ENCODE peak calls at places on chromosomes 2 and 18, in ten cellular contexts. P is A673; F is tibial nerve; C is mucosa of descending colon; M is colonic mucosa; V is Panc1; N is RWPE2; B is CD8-positive, alpha-beta memory T cell; E is IMR-90; W is pancreas. S is an unnamed sample.
A peak's percentile ranks its signal among the peaks of the same experiment; 100 is the strongest.

GRCh38 chr2:143802242-143802641 is 673.0 kb downstream of the ARHGAP15 start:
- DNase-seq in B (no peak), W (no peak), V (no peak), E (peak; percentile 90), M (no peak), C (no peak), P (no peak), N (no peak), F (no peak), S (peak; percentile 52)

GRCh38 chr18:41490861-41491260 is 464.2 kb upstream of the PIK3C3 start:
- DNase-seq in P (no peak), C (no peak), F (no peak), V (no peak), W (no peak), M (no peak), E (no peak), N (no peak), B (no peak), S (no peak)

GRCh38 chr2:43225093-43225787 is 1.2 kb downstream of the ZFP36L2 start:
- DNase-seq in P (peak; percentile 48), M (peak; percentile 51), E (peak; percentile 64), V (no peak), W (peak; percentile 89), C (peak; percentile 75), F (peak; percentile 50), N (peak; percentile 66), B (peak; percentile 50), S (peak; percentile 68)

GRCh38 chr2:169069341-169069740 is at the start of gene DHRS9:
- DNase-seq in N (no peak), F (no peak), M (peak; percentile 54), P (peak; percentile 12), C (peak; percentile 44), W (no peak), V (peak; percentile 79), E (peak; percentile 7), B (no peak), S (peak; percentile 94)

GRCh38 chr18:31102020-31102684 is at the start of gene DSC2:
- DNase-seq in N (peak; percentile 72), F (no peak), P (no peak), W (peak; percentile 84), B (no peak), M (peak; percentile 88), E (no peak), V (no peak), C (peak; percentile 91), S (peak; percentile 78)

GRCh38 chr2:74876081-74876886 is 42.4 kb downstream of the HK2 start:
- DNase-seq in B (peak; percentile 8), C (no peak), F (peak; percentile 55), M (peak; percentile 54), V (no peak), E (peak; percentile 46), N (no peak), W (no peak), P (peak; percentile 71), S (no peak)

GRCh38 chr2:68556384-68556783 is 87.0 kb upstream of the PROKR1 start:
- DNase-seq in B (no peak), N (no peak), C (no peak), M (no peak), F (no peak), P (no peak), E (peak; percentile 77), V (no peak), W (no peak), S (peak; percentile 77)

GRCh38 chr2:58434692-58435091 is 193.6 kb upstream of the FANCL start:
- DNase-seq in F (no peak), W (no peak), N (no peak), B (no peak), V (no peak), P (no peak), E (no peak), M (no peak), C (no peak), S (no peak)

DNA sequence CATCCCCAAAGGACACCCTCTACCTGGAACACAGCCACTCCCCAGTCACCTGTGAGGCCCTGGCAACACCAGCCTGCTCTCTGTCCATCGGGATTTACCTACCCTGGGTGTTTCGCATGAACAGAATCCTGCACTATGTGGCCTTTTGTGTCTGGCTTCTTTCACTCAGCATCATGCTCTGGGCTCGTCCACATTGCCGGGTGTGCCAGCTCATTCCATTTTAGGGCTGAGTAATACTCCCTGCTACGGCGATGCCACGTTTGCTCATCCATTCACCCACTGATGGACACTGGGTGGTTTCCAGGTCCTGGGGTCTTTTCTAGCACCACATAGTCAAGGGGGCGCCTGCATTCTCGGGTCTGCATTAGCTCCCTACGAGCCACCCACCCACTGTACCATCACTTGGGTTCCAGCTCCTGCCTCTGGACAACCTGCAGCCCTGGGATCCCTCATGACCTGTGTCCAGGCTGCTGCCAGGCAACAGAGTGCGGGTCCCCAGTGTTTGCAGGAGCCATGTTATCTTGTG is 22.0 kb downstream of the KCNF1 start:
- DNase-seq in C (no peak), M (no peak), V (no peak), W (no peak), B (no peak), E (no peak), N (no peak), P (no peak), F (no peak), S (peak; percentile 13)
- H3K4me3 ChIP-seq in C (no peak overlapping the region), M (no peak overlapping the region), V (no peak overlapping the region), W (no peak overlapping the region), B (no peak overlapping the region), E (no peak overlapping the region), N (no peak overlapping the region), P (no peak overlapping the region), F (no peak overlapping the region), S (no peak overlapping the region)

GRCh38 chr2:174172802-174173355 is 75.5 kb downstream of the OLA1 start:
- DNase-seq in N (no peak), P (no peak), V (no peak), B (no peak), E (no peak), W (no peak), F (no peak), C (no peak), M (no peak), S (no peak)
- H3K9me3 ChIP-seq in N (peaks cover 15% of the 10 kb centered on the region), P (peaks cover 48% of the 10 kb centered on the region), V (peaks cover 19% of the 10 kb centered on the region), B (peaks cover 5% of the 10 kb centered on the region), E (peaks cover 8% of the 10 kb centered on the region), W (no peaks in the 10 kb centered on the region), F (no peaks in the 10 kb centered on the region), C (peaks cover 30% of the 10 kb centered on the region), M (no peaks in the 10 kb centered on the region), S (no peaks in the 10 kb centered on the region)

GRCh38 chr18:47618758-47619157 is 311.7 kb downstream of the SMAD2 start:
- DNase-seq in M (no peak), V (no peak), B (no peak), E (no peak), F (no peak), N (no peak), C (no peak), W (no peak), P (no peak), S (no peak)
- H3K4me1 ChIP-seq in M (no peaks in the 10 kb centered on the region), V (no peaks in the 10 kb centered on the region), B (no peaks in the 10 kb centered on the region), E (no peaks in the 10 kb centered on the region), F (no peaks in the 10 kb centered on the region), N (no peaks in the 10 kb centered on the region), C (no peaks in the 10 kb centered on the region), W (no peaks in the 10 kb centered on the region), P (no peaks in the 10 kb centered on the region), S (no peaks in the 10 kb centered on the region)

GRCh38 chr2:108240966-108241365 is 1.2 kb downstream of the SULT1C3 start:
- DNase-seq in F (no peak), N (no peak), P (no peak), B (no peak), W (no peak), E (no peak), V (no peak), M (no peak), C (no peak), S (no peak)

GRCh38 chr2:108235577-108235976 is 4.2 kb upstream of the SULT1C3 start:
- DNase-seq in N (no peak), V (no peak), W (no peak), C (no peak), F (no peak), B (no peak), M (no peak), E (no peak), P (no peak), S (no peak)

GRCh38 chr2:108239786-108240185 is at the start of gene SULT1C3:
- DNase-seq in P (no peak), V (no peak), B (no peak), E (no peak), M (peak; percentile 90), W (no peak), F (no peak), N (no peak), C (peak; percentile 22), S (no peak)

GRCh38 chr2:108236676-108237335 is 3.0 kb upstream of the SULT1C3 start:
- DNase-seq in N (no peak), M (no peak), C (no peak), F (no peak), E (no peak), V (no peak), P (no peak), B (no peak), W (no peak), S (peak; percentile 65)
- H3K4me3 ChIP-seq in N (no peak overlapping the region), M (no peak overlapping the region), C (no peak overlapping the region), F (no peak overlapping the region), E (no peak overlapping the region), V (no peak overlapping the region), P (no peak overlapping the region), B (no peak overlapping the region), W (no peak overlapping the region), S (no peak overlapping the region)

GRCh38 chr2:138333677-138334076 is 167.9 kb upstream of the SPOPL start:
- DNase-seq in B (no peak), E (no peak), C (no peak), P (no peak), N (no peak), F (no peak), M (no peak), W (no peak), V (no peak), S (no peak)

GRCh38 chr2:138329591-138329990 is 172.0 kb upstream of the SPOPL start:
- DNase-seq in M (no peak), B (no peak), E (no peak), W (no peak), V (no peak), F (no peak), P (no peak), C (no peak), N (no peak), S (no peak)

GRCh38 chr2:138327967-138328366 is 173.6 kb upstream of the SPOPL start:
- DNase-seq in P (no peak), V (no peak), E (no peak), N (no peak), B (no peak), F (no peak), C (no peak), W (no peak), M (no peak), S (no peak)

GRCh38 chr2:138333121-138333520 is 168.4 kb upstream of the SPOPL start:
- DNase-seq in C (no peak), M (no peak), W (no peak), P (no peak), E (no peak), F (no peak), N (no peak), V (no peak), B (no peak), S (no peak)

DNA sequence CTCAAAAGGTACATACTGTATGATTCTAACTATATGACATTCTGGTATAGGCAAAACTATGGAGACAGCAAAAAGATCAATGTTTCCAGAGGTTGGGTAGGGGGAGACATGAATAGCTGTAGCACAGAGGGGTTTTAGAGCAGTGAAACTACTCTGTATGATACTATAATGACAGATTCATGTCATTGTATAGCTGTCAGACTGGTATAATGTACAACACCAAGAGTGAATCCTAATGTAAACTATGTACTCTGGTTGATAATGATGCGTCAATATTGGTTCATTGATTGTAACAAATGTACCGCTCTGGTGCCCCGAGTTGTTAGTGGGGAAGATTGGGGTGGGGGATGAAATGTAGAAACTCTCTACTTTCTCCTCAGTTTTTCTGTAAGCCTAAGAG is 172.4 kb upstream of the SPOPL start:
- DNase-seq in E (no peak), W (no peak), F (no peak), M (no peak), P (no peak), N (no peak), V (no peak), C (no peak), B (no peak), S (no peak)
- H3K9me3 ChIP-seq in E (no peaks in the 10 kb centered on the region), W (no peaks in the 10 kb centered on the region), F (no peaks in the 10 kb centered on the region), M (no peaks in the 10 kb centered on the region), P (no peaks in the 10 kb centered on the region), N (no peaks in the 10 kb centered on the region), V (no peaks in the 10 kb centered on the region), C (no peaks in the 10 kb centered on the region), B (no peaks in the 10 kb centered on the region), S (no peaks in the 10 kb centered on the region)